ENCODE peak calls at places on chromosomes 13 and 19, in eight cellular contexts. X is germinal center; L is NCI-H1092; H is AG09319; V is AG09309; K is stimulated activated CD8-positive, alpha-beta memory T cell treated with anti-CD3 and anti-CD28 coated beads, Interleukin-4, amount 100 ng/mL, for 4 hours; I is mucosa of gallbladder; S is choroid plexus epithelial cell. T is an unnamed sample.

GRCh38 chr19:33821871-33822270 is 25.2 kb downstream of the KCTD15 start:
- DNase-seq in H (no peak), K (no peak), S (no peak), X (no peak), L (no peak), I (no peak), V (no peak), T (no peak)

GRCh38 chr13:75255653-75256052 is 226.3 kb downstream of the TBC1D4 start:
- DNase-seq in H (no peak), X (no peak), S (no peak), V (no peak), K (no peak), L (no peak), I (no peak), T (no peak)

GRCh38 chr13:62387642-62388041 is 972.0 kb upstream of the PCDH20 start:
- DNase-seq in V (no peak), S (peak; percentile 34), L (no peak), X (no peak), I (no peak), H (no peak), K (no peak), T (no peak)

GRCh38 chr13:110351636-110352420 is 44.7 kb downstream of the COL4A2 start:
- DNase-seq in L (no peak), K (no peak), V (no peak), I (no peak), S (no peak), X (no peak), H (no peak), T (no peak)

GRCh38 chr13:110682746-110683145 is 23.2 kb downstream of the CARS2 start:
- DNase-seq in L (no peak), V (no peak), X (no peak), K (no peak), S (no peak), I (no peak), H (no peak), T (no peak)

GRCh38 chr19:38737921-38738731 is 6.1 kb downstream of the CAPN12 start:
- DNase-seq in V (no peak), I (no peak), H (no peak), L (no peak), K (no peak), S (no peak), X (no peak), T (no peak)

GRCh38 chr19:19315444-19315843 is 4.9 kb downstream of the SUGP1 start:
- DNase-seq in V (no peak), H (no peak), L (no peak), I (no peak), S (no peak), K (no peak), X (no peak), T (no peak)

GRCh38 chr19:12611361-12611699 is 610 bp downstream of the ZNF791 start:
- DNase-seq in X (no peak), I (peak; percentile 70), V (peak; percentile 35), H (peak; percentile 54), S (peak; percentile 55), L (peak; percentile 23), K (no peak), T (peak; percentile 47)

GRCh38 chr13:37403776-37404497 is 194.6 kb downstream of the POSTN start:
- DNase-seq in L (no peak), I (no peak), V (peak; percentile 94), S (peak; percentile 94), K (no peak), X (no peak), H (peak; percentile 95), T (no peak)

GRCh38 chr19:30390356-30390988 is 18.3 kb downstream of the ZNF536 start:
- DNase-seq in L (no peak), V (no peak), H (no peak), I (no peak), X (no peak), K (no peak), S (no peak), T (no peak)

GRCh38 chr19:1746401-1747284 is 6.7 kb upstream of the ONECUT3 start:
- DNase-seq in L (no peak), I (peak; percentile 29), S (peak; percentile 24), K (no peak), X (no peak), V (no peak), H (no peak), T (no peak)

GRCh38 chr19:16185925-16186234 is 670 bp downstream of the FAM32A start:
- DNase-seq in I (no peak), V (no peak), K (no peak), X (peak; percentile 54), H (no peak), L (no peak), S (no peak), T (no peak)

GRCh38 chr13:42377640-42378382 is 105.9 kb downstream of the AKAP11 start:
- DNase-seq in K (no peak), X (peak; percentile 76), V (no peak), L (no peak), H (no peak), I (no peak), S (peak; percentile 69), T (no peak)

GRCh38 chr13:96200810-96201209 is 110.9 kb downstream of the HS6ST3 start:
- DNase-seq in V (no peak), K (no peak), S (no peak), L (no peak), I (no peak), X (no peak), H (no peak), T (no peak)

GRCh38 chr13:112136095-112136494 is 69.1 kb downstream of the SOX1 start:
- DNase-seq in L (no peak), V (no peak), X (no peak), I (no peak), K (no peak), H (no peak), S (no peak), T (no peak)

GRCh38 chr13:23695711-23696512 is 125.7 kb downstream of the TNFRSF19 start:
- DNase-seq in X (peak; percentile 53), L (no peak), V (no peak), H (no peak), I (peak; percentile 25), S (no peak), K (peak; percentile 36), T (no peak)

GRCh38 chr19:33130433-33130832 is 1.5 kb upstream of the WDR88 start:
- DNase-seq in H (no peak), S (no peak), I (no peak), X (no peak), V (no peak), L (no peak), K (no peak), T (no peak)

GRCh38 chr13:63433546-63434150 is 2018.0 kb upstream of the PCDH20 start:
- DNase-seq in H (no peak), X (no peak), V (no peak), L (no peak), S (peak; percentile 48), I (no peak), K (no peak), T (no peak)

GRCh38 chr13:27200413-27201066 is 28.9 kb upstream of the USP12 start:
- DNase-seq in S (no peak), K (no peak), V (no peak), I (no peak), H (no peak), L (no peak), X (no peak), T (no peak)

GRCh38 chr19:1997353-1998233 is 17.9 kb downstream of the BTBD2 start:
- DNase-seq in L (no peak), K (no peak), X (no peak), V (no peak), S (no peak), H (no peak), I (no peak), T (no peak)

GRCh38 chr13:41516166-41516565 is 58.8 kb downstream of the RGCC start:
- DNase-seq in H (no peak), I (no peak), X (no peak), V (no peak), K (no peak), L (no peak), S (no peak), T (no peak)

GRCh38 chr13:24671367-24672117 is 8.7 kb upstream of the ATP12A start:
- DNase-seq in H (peak; percentile 57), V (peak; percentile 86), L (peak; percentile 14), S (peak; percentile 92), I (peak; percentile 40), K (no peak), X (no peak), T (no peak)

GRCh38 chr19:3073931-3074595 is 11.8 kb upstream of the TLE5 start:
- DNase-seq in H (no peak), X (no peak), L (no peak), K (no peak), S (peak; percentile 40), I (no peak), V (no peak), T (no peak)

GRCh38 chr19:42343344-42344110 is 18.1 kb downstream of the MEGF8 start:
- DNase-seq in K (no peak), I (no peak), V (no peak), S (no peak), X (no peak), L (no peak), H (no peak), T (no peak)

GRCh38 chr19:5321851-5322681 is 18.5 kb downstream of the PTPRS start:
- DNase-seq in K (no peak), S (no peak), L (no peak), X (peak; percentile 77), I (no peak), V (no peak), H (no peak), T (no peak)

GRCh38 chr19:45641274-45642105 is 2.3 kb upstream of the EML2 start:
- DNase-seq in X (peak; percentile 89), I (peak; percentile 93), V (no peak), K (peak; percentile 40), S (peak; percentile 83), L (peak; percentile 40), H (no peak), T (no peak)

GRCh38 chr19:40724315-40724714 is 7.4 kb downstream of the ITPKC start:
- DNase-seq in L (no peak), S (no peak), H (no peak), K (no peak), I (no peak), X (no peak), V (no peak), T (no peak)